ENCODE peak calls at places on chromosome 22, in eight cellular contexts. F, C, Q, Y, M, N, S and E are unnamed samples.

GRCh38 chr22:18032455-18033101 is 8.2 kb upstream of the MICAL3 start:
- DNase-seq in S (no peak), C (no peak), Y (no peak), Q (no peak), N (no peak), F (peak; percentile 43), M (peak; percentile 93), E (peak; percentile 93)

GRCh38 chr22:37290737-37291136 is 8.4 kb downstream of the CYTH4 start:
- DNase-seq in Q (peak; percentile 73), N (no peak), M (peak; percentile 94), S (no peak), F (peak; percentile 59), Y (no peak), C (no peak), E (peak; percentile 78)

GRCh38 chr22:39388261-39389011 is 11.1 kb upstream of the TAB1 start:
- DNase-seq in M (peak; percentile 94), C (peak; percentile 85), N (peak; percentile 93), S (peak; percentile 97), Q (peak; percentile 95), F (peak; percentile 90), Y (peak; percentile 85), E (peak; percentile 76)

GRCh38 chr22:18114495-18114894 is 3.9 kb downstream of the TUBA8 start:
- DNase-seq in C (no peak), S (no peak), M (no peak), N (no peak), F (no peak), Q (peak; percentile 27), Y (no peak), E (no peak)

GRCh38 chr22:37230673-37231405 is 13.2 kb downstream of the RAC2 start:
- DNase-seq in C (no peak), F (no peak), M (peak; percentile 14), Q (peak; percentile 71), S (no peak), Y (peak; percentile 17), N (no peak), E (no peak)

GRCh38 chr22:39457047-39457545 is 284 bp downstream of the MGAT3 start:
- DNase-seq in Q (peak; percentile 69), F (no peak), S (no peak), Y (no peak), N (no peak), C (no peak), M (no peak), E (no peak)

GRCh38 chr22:40156001-40156516 is 21.7 kb upstream of the TNRC6B start:
- DNase-seq in F (peak; percentile 50), Y (no peak), S (peak; percentile 72), C (no peak), Q (no peak), N (no peak), M (peak; percentile 63), E (peak; percentile 37)

GRCh38 chr22:37126882-37127281 is 17.4 kb upstream of the TMPRSS6 start:
- DNase-seq in C (no peak), M (no peak), F (no peak), S (peak; percentile 19), N (no peak), Y (no peak), Q (no peak), E (no peak)

GRCh38 chr22:33811208-33811607 is 109.1 kb downstream of the LARGE1 start:
- DNase-seq in M (no peak), Q (no peak), S (peak; percentile 12), F (no peak), Y (no peak), N (no peak), C (no peak), E (no peak)

GRCh38 chr22:41028841-41029240 is 63.6 kb upstream of the EP300 start:
- DNase-seq in Q (no peak), N (no peak), Y (no peak), F (peak; percentile 90), M (peak; percentile 92), S (no peak), C (no peak), E (peak; percentile 94)

GRCh38 chr22:17266261-17266971 is 47.2 kb upstream of the ADA2 start:
- DNase-seq in N (peak; percentile 80), Y (no peak), Q (no peak), F (no peak), C (no peak), S (peak; percentile 29), M (no peak), E (no peak)

GRCh38 chr22:22085702-22086500 is 103.3 kb upstream of the TOP3B start:
- DNase-seq in Y (no peak), Q (no peak), C (no peak), N (no peak), F (no peak), M (peak; percentile 31), S (no peak), E (peak; percentile 62)

GRCh38 chr22:50341977-50342650 is 1.0 kb upstream of the PPP6R2 start:
- DNase-seq in Y (peak; percentile 92), F (peak; percentile 87), N (peak; percentile 94), M (peak; percentile 92), S (peak; percentile 94), C (peak; percentile 88), Q (peak; percentile 95), E (peak; percentile 79)

GRCh38 chr22:44658371-44658953 is 43.5 kb upstream of the PRR5 start:
- DNase-seq in F (peak; percentile 93), M (peak; percentile 65), C (peak; percentile 58), S (no peak), N (peak; percentile 74), Q (peak; percentile 74), Y (peak; percentile 45), E (peak; percentile 61)

GRCh38 chr22:50479686-50480085 is 1.7 kb upstream of the ADM2 start:
- DNase-seq in C (no peak), Y (no peak), Q (no peak), N (no peak), M (no peak), S (no peak), F (no peak), E (no peak)

GRCh38 chr22:40412441-40412840 is 42.0 kb downstream of the SGSM3 start:
- DNase-seq in S (no peak), M (no peak), C (no peak), F (no peak), Q (peak; percentile 48), Y (peak; percentile 20), N (no peak), E (no peak)

GRCh38 chr22:49291169-49291568 is 536.5 kb downstream of the BRD1 start:
- DNase-seq in M (no peak), N (no peak), Q (peak; percentile 54), C (no peak), S (no peak), Y (no peak), F (no peak), E (no peak)

GRCh38 chr22:20777420-20778177 is 3.7 kb downstream of the SERPIND1 start:
- DNase-seq in N (no peak), M (peak; percentile 88), Q (no peak), C (no peak), Y (no peak), F (peak; percentile 94), S (peak; percentile 44), E (peak; percentile 94)

GRCh38 chr22:22754268-22754657 is 109.8 kb downstream of the GGTLC2 start:
- DNase-seq in S (no peak), N (no peak), C (no peak), Y (no peak), F (no peak), M (no peak), Q (no peak), E (no peak)

GRCh38 chr22:50144005-50144614 is 26.4 kb upstream of the PANX2 start:
- DNase-seq in M (no peak), S (no peak), C (no peak), Y (no peak), Q (no peak), F (no peak), N (no peak), E (no peak)

GRCh38 chr22:33883561-33883960 is 36.7 kb downstream of the LARGE1 start:
- DNase-seq in M (no peak), S (no peak), Q (no peak), C (no peak), N (no peak), F (no peak), Y (no peak), E (no peak)

GRCh38 chr22:17112491-17113042 is 8.6 kb downstream of the TMEM121B start:
- DNase-seq in N (no peak), C (no peak), S (no peak), F (no peak), Y (no peak), Q (peak; percentile 48), M (no peak), E (no peak)

GRCh38 chr22:19477321-19478085 is 1.5 kb downstream of the UFD1 start:
- DNase-seq in S (no peak), F (peak; percentile 50), Y (no peak), M (peak; percentile 30), N (no peak), C (no peak), Q (no peak), E (peak; percentile 40)
- TF ChIP-seq CTCF in S (peak; percentile 35), F (peak; percentile 21), Y (peak; percentile 17), M (peak; percentile 12), N (peak; percentile 20), C (no peak), Q (no peak), E (no peak)

DNA sequence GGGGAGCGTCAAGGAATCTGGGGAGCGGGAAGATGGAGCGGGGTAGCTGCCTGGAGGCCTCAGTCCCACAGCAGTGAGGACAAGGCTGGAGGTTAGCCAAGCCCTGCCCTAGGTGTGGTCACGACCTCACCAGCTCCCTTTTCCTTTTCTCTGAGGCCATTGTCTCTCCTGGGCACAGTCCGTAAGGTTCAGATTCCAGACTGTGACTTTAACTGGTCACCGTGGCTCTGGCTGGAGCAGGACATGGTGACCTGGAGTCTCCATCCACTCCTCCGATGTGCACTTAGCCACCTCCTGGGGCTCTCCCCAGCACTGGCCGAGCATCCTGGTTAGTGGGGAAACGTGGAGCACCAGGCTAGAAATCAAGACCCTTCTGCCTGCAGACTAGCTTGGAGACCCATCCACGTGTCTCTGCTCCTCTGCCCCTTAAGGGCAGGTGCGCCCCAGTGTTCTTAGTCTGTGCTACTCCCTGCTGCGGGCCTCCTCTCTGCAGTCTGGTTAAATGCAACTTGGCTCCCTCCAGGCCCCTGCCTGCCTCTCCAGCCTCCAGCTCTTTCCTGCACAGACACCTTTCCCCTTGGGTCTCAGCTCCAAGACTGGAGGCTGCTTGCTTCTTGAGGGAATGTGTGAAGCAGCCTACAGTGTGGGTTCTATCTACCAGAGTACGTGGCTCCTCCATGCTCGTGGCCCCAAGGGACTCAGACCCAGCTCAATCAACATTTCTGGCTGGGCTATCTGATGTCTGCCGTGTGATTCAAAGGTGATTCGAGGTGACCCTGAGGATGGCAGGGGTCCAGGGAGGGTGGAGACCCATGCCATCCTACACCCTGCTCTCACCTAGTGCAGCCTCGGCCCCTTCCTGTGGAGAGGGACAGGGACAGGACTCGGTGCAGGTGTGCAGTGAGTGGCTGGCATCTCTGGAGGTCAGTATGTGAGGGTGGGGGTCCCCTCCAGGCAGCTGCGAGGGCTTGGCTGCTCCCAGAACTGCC is 5.2 kb downstream of the SLC25A1 start:
- DNase-seq in Y (no peak), C (no peak), S (no peak), N (no peak), Q (peak; percentile 74), F (no peak), M (peak; percentile 57), E (peak; percentile 25)
- H3K4me3 ChIP-seq in Y (no peak overlapping the region), C (no peak overlapping the region), S (no peak overlapping the region), N (peak overlapping the region; percentile 90), Q (peak overlapping the region; percentile 94), F (peak overlapping the region; percentile 95), M (peak overlapping the region; percentile 89), E (peak overlapping the region; percentile 90)

GRCh38 chr22:27572267-27572666 is 229.3 kb downstream of the MN1 start:
- DNase-seq in S (no peak), M (no peak), F (no peak), Y (no peak), Q (no peak), C (no peak), N (no peak), E (no peak)
- TF ChIP-seq CTCF in S (no peak), M (no peak), F (no peak), Y (no peak), Q (no peak), C (no peak), N (no peak), E (no peak)

GRCh38 chr22:29431986-29432385 is 6.4 kb upstream of the RFPL1 start:
- DNase-seq in Q (no peak), N (no peak), S (peak; percentile 25), F (no peak), M (no peak), Y (no peak), C (no peak), E (no peak)
- H3K4me3 ChIP-seq in Q (no peak overlapping the region), N (no peak overlapping the region), S (no peak overlapping the region), F (no peak overlapping the region), M (no peak overlapping the region), Y (no peak overlapping the region), C (no peak overlapping the region), E (no peak overlapping the region)